ENCODE peak calls at places on chromosomes 5 and 9, in four cellular contexts. K, M, S and I are unnamed samples.

GRCh38 chr5:60856059-60856458 is 12.0 kb upstream of the ELOVL7 start:
- DNase-seq in M (no peak), K (no peak), S (no peak), I (no peak)

GRCh38 chr5:72523960-72524582 is 16.9 kb upstream of the ZNF366 start:
- DNase-seq in S (no peak), K (peak), M (no peak), I (peak)

GRCh38 chr5:96439477-96440184 is 6.6 kb upstream of the PCSK1 start:
- DNase-seq in S (no peak), K (no peak), M (no peak), I (no peak)

GRCh38 chr5:73135429-73136276 is 15.3 kb downstream of the TMEM171 start:
- DNase-seq in K (peak), M (no peak), S (no peak), I (peak)

GRCh38 chr5:140549237-140550144 is 2.0 kb downstream of the EIF4EBP3 start:
- DNase-seq in M (peak), K (peak), S (no peak), I (no peak)

GRCh38 chr9:5382479-5382878 is 42.8 kb upstream of the RLN1 start:
- DNase-seq in M (no peak), S (no peak), K (no peak), I (no peak)

GRCh38 chr5:133938039-133938821 is 30.2 kb downstream of the C5orf15 start:
- DNase-seq in S (no peak), M (no peak), K (no peak), I (no peak)

GRCh38 chr5:157584628-157585027 is 9.1 kb upstream of the ADAM19 start:
- DNase-seq in K (no peak), M (no peak), S (no peak), I (no peak)

GRCh38 chr5:12358371-12359090 is 454.3 kb upstream of the CTNND2 start:
- DNase-seq in S (no peak), M (no peak), K (no peak), I (no peak)

GRCh38 chr5:135236951-135237791 is 161.9 kb downstream of the MACROH2A1 start:
- DNase-seq in S (no peak), M (no peak), K (no peak), I (no peak)

GRCh38 chr5:153831976-153832375 is 206.7 kb downstream of the FAM114A2 start:
- DNase-seq in K (no peak), M (no peak), S (no peak), I (no peak)

GRCh38 chr5:43627028-43627427 is 24.0 kb downstream of the NNT start:
- DNase-seq in K (peak), S (no peak), M (no peak), I (peak)

GRCh38 chr9:116000748-116001329 is 152.8 kb upstream of the PAPPA start:
- DNase-seq in K (no peak), M (no peak), S (no peak), I (peak)

GRCh38 chr9:137482094-137482781 is 23.1 kb upstream of the NSMF start:
- DNase-seq in M (peak), K (peak), S (peak), I (no peak)

GRCh38 chr9:128024761-128025308 is 42.3 kb downstream of the NAIF1 start:
- DNase-seq in M (no peak), S (no peak), K (no peak), I (no peak)

GRCh38 chr9:128027705-128028104 is 39.4 kb downstream of the NAIF1 start:
- DNase-seq in K (no peak), M (no peak), S (no peak), I (no peak)

GRCh38 chr9:128027166-128027539 is 40.0 kb downstream of the NAIF1 start:
- DNase-seq in M (no peak), S (peak), K (no peak), I (peak)

GRCh38 chr9:128026255-128027165 is 40.6 kb downstream of the NAIF1 start:
- DNase-seq in K (no peak), M (no peak), S (peak), I (peak)

DNA sequence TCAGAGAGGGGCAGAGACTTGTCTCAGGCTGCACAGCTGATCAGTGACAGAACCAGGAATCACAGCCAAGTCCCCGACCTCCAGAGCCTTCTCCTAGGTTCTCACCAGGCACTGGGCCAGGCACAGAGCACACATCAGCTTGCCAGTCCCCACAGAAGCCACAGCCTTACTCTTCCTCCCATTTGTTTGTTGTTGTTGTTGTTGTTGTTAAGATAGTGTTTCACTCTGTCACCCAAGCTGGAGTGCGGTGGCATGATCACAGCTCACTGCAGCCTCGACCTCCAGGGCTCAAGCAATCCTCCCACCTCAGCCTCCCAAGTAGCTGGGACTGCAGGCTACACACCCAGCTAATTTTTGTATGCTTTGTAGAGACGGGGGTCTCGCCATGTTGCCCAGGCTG is 41.4 kb downstream of the NAIF1 start:
- DNase-seq in S (no peak), M (no peak), K (no peak), I (no peak)
- H3K27ac ChIP-seq in S (peak), M (no peak), K (no peak), I (peak)

GRCh38 chr9:133463234-133463863 is 3.6 kb downstream of the CACFD1 start:
- DNase-seq in K (no peak), S (no peak), M (no peak), I (no peak)
- H3K27ac ChIP-seq in K (no peak), S (no peak), M (no peak), I (no peak)

DNA sequence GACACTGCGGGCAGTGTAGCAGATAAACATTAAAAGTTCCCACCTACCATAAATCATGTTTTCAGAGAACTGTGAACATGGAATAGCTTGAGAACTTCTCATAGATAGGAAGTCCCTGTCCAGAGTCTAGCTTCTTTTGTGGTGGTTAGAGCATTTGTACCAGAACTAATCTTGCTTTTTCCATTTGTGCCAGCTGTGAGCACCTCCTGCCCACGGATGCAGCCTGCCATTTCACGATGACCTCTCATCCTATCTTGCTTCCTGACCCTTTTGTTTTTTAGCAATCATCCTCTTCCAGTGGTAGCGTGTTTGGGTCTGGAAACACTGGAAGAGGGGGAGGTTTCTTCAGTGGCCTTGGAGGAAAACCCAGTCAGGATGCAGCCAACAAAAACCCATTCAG is 61.4 kb downstream of the FAM78A start:
- DNase-seq in S (no peak), K (no peak), M (no peak), I (no peak)
- H3K27ac ChIP-seq in S (no peak), K (no peak), M (no peak), I (no peak)

DNA sequence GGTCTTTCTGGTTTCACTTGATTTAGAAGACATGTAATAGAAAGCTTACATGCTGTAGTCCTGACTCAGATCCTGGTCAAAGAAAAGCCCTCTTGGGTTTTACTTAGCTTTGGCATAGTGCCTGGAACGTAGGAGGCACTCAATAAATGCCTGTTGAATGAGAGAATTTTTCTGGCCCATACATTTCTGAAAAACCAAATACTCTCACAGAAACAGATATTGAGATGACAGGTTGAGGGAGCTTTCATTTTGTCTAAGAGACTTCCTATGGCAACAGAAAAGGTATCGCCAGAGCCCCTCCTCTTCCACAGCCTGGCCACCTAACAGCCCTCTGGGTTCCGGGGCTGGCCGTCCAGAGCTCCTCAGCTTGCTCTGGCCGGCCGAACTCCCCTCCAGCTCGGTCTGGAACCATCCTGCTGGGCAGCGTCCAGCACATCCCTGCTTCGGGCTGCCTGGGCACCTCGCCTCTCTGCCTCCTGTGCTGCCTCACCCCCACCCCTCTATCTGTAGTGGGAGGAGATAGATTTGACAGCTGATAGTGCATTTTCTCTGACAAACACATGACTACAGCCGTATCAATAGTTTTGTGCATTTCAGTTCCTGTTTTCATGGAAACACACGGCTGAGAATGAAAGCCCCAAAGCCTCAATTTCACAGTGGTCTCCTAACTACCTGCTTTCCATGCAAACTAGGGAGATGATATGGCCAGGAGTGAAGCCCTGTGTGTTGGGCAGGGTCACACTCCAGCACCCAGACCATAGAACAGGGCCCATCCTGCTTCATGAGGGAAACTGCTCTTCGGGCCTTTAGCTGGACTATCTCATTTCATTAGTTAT is 1.1 kb downstream of the IL4 start:
- DNase-seq in S (no peak), M (no peak), K (peak), I (no peak)
- H3K27ac ChIP-seq in S (no peak), M (peak), K (peak), I (no peak)

GRCh38 chr9:135887021-135887507 is 20.3 kb downstream of the CAMSAP1 start:
- DNase-seq in S (no peak), K (no peak), M (no peak), I (no peak)

GRCh38 chr9:135885100-135885853 is 22.1 kb downstream of the CAMSAP1 start:
- DNase-seq in S (no peak), M (no peak), K (no peak), I (no peak)

GRCh38 chr9:135884328-135885035 is 22.9 kb downstream of the CAMSAP1 start:
- DNase-seq in K (peak), S (no peak), M (no peak), I (no peak)

GRCh38 chr9:135887585-135888050 is 19.7 kb downstream of the CAMSAP1 start:
- DNase-seq in M (no peak), S (peak), K (no peak), I (peak)

DNA sequence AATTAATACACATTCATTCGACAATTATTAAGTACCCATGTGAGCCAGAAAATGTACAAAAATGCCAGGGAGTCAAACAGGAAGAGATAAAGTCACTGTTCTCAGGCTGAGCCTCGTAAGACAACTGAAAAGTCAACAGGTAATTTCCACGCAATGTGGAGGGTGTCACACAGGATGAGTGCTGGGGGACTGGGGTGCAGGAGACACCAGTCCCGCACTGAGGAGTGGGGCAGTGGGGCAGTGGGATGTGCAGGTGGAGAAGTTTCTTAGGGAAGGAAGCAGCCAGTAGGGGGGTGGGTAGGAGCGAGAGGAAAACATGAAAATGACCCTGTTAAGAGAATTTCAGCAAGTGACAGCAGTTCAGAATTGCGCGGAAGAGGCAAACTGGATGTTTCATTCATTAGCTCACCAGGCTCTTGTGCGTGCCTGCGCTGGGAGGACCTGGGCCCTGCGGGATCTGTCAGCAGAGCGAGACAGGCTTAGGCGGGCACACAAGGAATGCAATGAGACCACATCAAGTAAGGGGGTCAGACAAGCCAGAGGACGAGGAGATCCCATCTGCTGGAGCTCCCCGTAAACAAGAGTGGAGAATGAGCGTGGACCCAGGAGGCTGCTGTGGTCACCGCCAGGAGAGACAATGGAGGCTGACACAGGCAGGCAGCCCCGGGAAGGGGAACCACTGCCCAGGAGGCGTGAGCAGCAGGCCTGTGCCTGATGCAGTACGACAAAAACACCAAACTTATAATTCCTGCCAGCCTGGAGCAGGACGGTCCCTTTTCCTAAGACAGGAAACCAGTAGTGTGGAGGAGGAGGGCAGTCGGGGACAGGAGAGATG is 21.0 kb downstream of the CAMSAP1 start:
- DNase-seq in S (no peak), K (no peak), M (no peak), I (no peak)
- H3K27ac ChIP-seq in S (no peak), K (no peak), M (no peak), I (no peak)